ENCODE peak calls at places on chromosome 17, in nine cellular contexts. Z, B, G, D, F, C, Q, S and X are unnamed samples.

GRCh38 chr17:29546834-29547233 is 20.0 kb downstream of the ABHD15 start:
- DNase-seq in D (peak), G (no peak), B (no peak), F (no peak), C (no peak), S (peak), Z (no peak), Q (no peak), X (no peak)

GRCh38 chr17:31391496-31391949 is at the start of gene RAB11FIP4:
- DNase-seq in C (no peak), D (no peak), G (no peak), Q (no peak), Z (no peak), S (no peak), B (no peak), F (peak), X (no peak)

GRCh38 chr17:63517825-63518534 is 5.2 kb upstream of the KCNH6 start:
- DNase-seq in S (no peak), F (no peak), C (no peak), D (no peak), Z (no peak), Q (no peak), B (no peak), G (no peak), X (no peak)

GRCh38 chr17:47733414-47734288 is 615 bp downstream of the TBX21 start:
- DNase-seq in D (no peak), Z (no peak), C (no peak), G (no peak), B (no peak), S (no peak), Q (no peak), F (no peak), X (no peak)

GRCh38 chr17:58956997-58957724 is 149.5 kb downstream of the TRIM37 start:
- DNase-seq in G (no peak), C (no peak), Q (no peak), F (no peak), S (peak), D (peak), Z (no peak), B (no peak), X (no peak)

GRCh38 chr17:77214328-77214727 is 73.6 kb downstream of the SEC14L1 start:
- DNase-seq in F (no peak), Q (no peak), Z (no peak), G (no peak), D (no peak), B (no peak), S (no peak), C (no peak), X (no peak)

GRCh38 chr17:42872251-42872965 is 21.4 kb downstream of the AOC3 start:
- DNase-seq in C (no peak), F (no peak), D (no peak), G (no peak), Z (no peak), S (no peak), B (no peak), Q (no peak), X (peak)

GRCh38 chr17:13596241-13596941 is 5.3 kb downstream of the HS3ST3A1 start:
- DNase-seq in Q (no peak), B (no peak), S (no peak), Z (no peak), G (no peak), F (no peak), C (no peak), D (no peak), X (no peak)

GRCh38 chr17:71330099-71330375 is 790.8 kb upstream of the SOX9 start:
- DNase-seq in Q (no peak), Z (no peak), B (no peak), C (no peak), D (no peak), F (no peak), G (no peak), S (peak), X (no peak)

GRCh38 chr17:29549169-29549935 is 17.5 kb downstream of the ABHD15 start:
- DNase-seq in G (no peak), F (peak), S (peak), Q (no peak), C (no peak), Z (no peak), B (no peak), D (peak), X (no peak)

GRCh38 chr17:5922476-5922875 is 147.7 kb upstream of the WSCD1 start:
- DNase-seq in S (no peak), Q (no peak), D (no peak), B (no peak), G (no peak), F (no peak), Z (no peak), C (no peak), X (no peak)

GRCh38 chr17:5705081-5705875 is 121.0 kb upstream of the NLRP1 start:
- DNase-seq in G (no peak), Z (no peak), C (no peak), D (no peak), Q (no peak), S (peak), F (peak), B (no peak), X (no peak)

GRCh38 chr17:76554131-76554530 is 14.3 kb downstream of the PRCD start:
- DNase-seq in Z (peak), B (no peak), F (no peak), Q (no peak), G (no peak), C (no peak), S (no peak), D (no peak), X (no peak)

GRCh38 chr17:703081-703875 is 11.4 kb downstream of the VPS53 start:
- DNase-seq in S (no peak), Q (no peak), G (no peak), B (no peak), F (no peak), D (peak), C (no peak), Z (no peak), X (no peak)

GRCh38 chr17:34998205-34998604 is 17.9 kb downstream of the LIG3 start:
- DNase-seq in F (peak), G (peak), D (peak), C (peak), Q (peak), B (peak), S (peak), Z (peak), X (peak)

GRCh38 chr17:44539664-44540063 is 17.6 kb upstream of the FZD2 start:
- DNase-seq in C (no peak), Z (no peak), G (no peak), Q (no peak), S (no peak), B (no peak), F (no peak), D (no peak), X (no peak)

GRCh38 chr17:28258347-28258887 is 60.6 kb upstream of the TMEM97 start:
- DNase-seq in C (no peak), F (no peak), G (no peak), S (no peak), B (peak), D (no peak), Q (no peak), Z (no peak), X (no peak)

GRCh38 chr17:63697341-63698286 is 2.3 kb downstream of the LIMD2 start:
- DNase-seq in Q (no peak), Z (no peak), B (peak), C (peak), G (no peak), S (peak), D (peak), F (peak), X (peak)

GRCh38 chr17:60959011-60959410 is 281.4 kb downstream of the BCAS3 start:
- DNase-seq in Z (no peak), B (no peak), Q (no peak), C (no peak), D (peak), S (no peak), G (no peak), F (no peak), X (no peak)

GRCh38 chr17:67440311-67441051 is 63.4 kb downstream of the PITPNC1 start:
- DNase-seq in G (no peak), F (no peak), Q (no peak), Z (no peak), C (no peak), B (no peak), D (peak), S (no peak), X (no peak)

GRCh38 chr17:16377804-16378400 is 3.0 kb upstream of the UBB start:
- DNase-seq in G (no peak), C (no peak), D (peak), S (peak), Q (no peak), Z (no peak), B (no peak), F (no peak), X (no peak)